ENCODE peak calls at places on chromosomes 11 and 22, in six cellular contexts. H, U, G, A, Y and J are unnamed samples.
A peak's percentile ranks its signal among the peaks of the same experiment; 100 is the strongest.

GRCh38 chr11:47591764-47592163 is 2.4 kb downstream of the C1QTNF4 start:
- DNase-seq in U (no peak), H (no peak), G (no peak), Y (no peak), A (no peak), J (no peak)

GRCh38 chr11:122850076-122850631 is 11.9 kb downstream of the CRTAM start:
- DNase-seq in U (peak; percentile 92), A (peak; percentile 70), Y (no peak), H (no peak), G (no peak), J (no peak)

GRCh38 chr11:94224078-94224477 is 80.3 kb upstream of the IZUMO1R start:
- DNase-seq in G (no peak), A (no peak), U (no peak), H (no peak), Y (no peak), J (no peak)

GRCh38 chr11:121321614-121322243 is 29.2 kb downstream of the SC5D start:
- DNase-seq in U (no peak), H (no peak), A (no peak), Y (no peak), G (peak; percentile 62), J (no peak)

GRCh38 chr22:17707526-17707925 is 66.7 kb downstream of the BID start:
- DNase-seq in H (no peak), G (no peak), U (peak; percentile 39), A (no peak), Y (no peak), J (no peak)

GRCh38 chr22:46972901-46973831 is 210.7 kb downstream of the TBC1D22A start:
- DNase-seq in G (no peak), Y (no peak), H (no peak), U (no peak), A (no peak), J (no peak)

GRCh38 chr11:94130589-94131362 is 2.1 kb downstream of the PANX1 start:
- DNase-seq in G (no peak), H (no peak), A (no peak), U (no peak), Y (no peak), J (no peak)

GRCh38 chr11:133894956-133895549 is 49.7 kb upstream of the SPATA19 start:
- DNase-seq in Y (no peak), A (no peak), U (no peak), G (no peak), H (peak; percentile 31), J (no peak)

GRCh38 chr11:92277871-92278270 is 53.3 kb downstream of the FAT3 start:
- DNase-seq in Y (no peak), H (no peak), A (no peak), U (no peak), G (no peak), J (no peak)

GRCh38 chr22:39534092-39534506 is 1.6 kb upstream of the RPS19BP1 start:
- DNase-seq in A (no peak), G (no peak), Y (no peak), H (no peak), U (no peak), J (no peak)

GRCh38 chr11:64056213-64056785 is 20.6 kb downstream of the FLRT1 start:
- DNase-seq in A (no peak), U (no peak), Y (no peak), H (no peak), G (no peak), J (no peak)

GRCh38 chr11:119368121-119369034 is 13.1 kb downstream of the USP2 start:
- DNase-seq in G (peak; percentile 95), U (peak; percentile 59), H (peak; percentile 72), A (no peak), Y (peak; percentile 86), J (no peak)

GRCh38 chr22:30720263-30720837 is 25.7 kb downstream of the OSBP2 start:
- DNase-seq in G (no peak), Y (no peak), U (no peak), A (no peak), H (no peak), J (no peak)

GRCh38 chr11:78417175-78417887 is at the start of gene GAB2:
- DNase-seq in H (peak; percentile 75), G (peak; percentile 65), U (no peak), A (no peak), Y (no peak), J (no peak)

GRCh38 chr11:16883179-16883578 is 131.0 kb downstream of the PLEKHA7 start:
- DNase-seq in U (no peak), H (no peak), A (no peak), G (no peak), Y (peak; percentile 42), J (no peak)

GRCh38 chr22:46362221-46362933 is 26.9 kb downstream of the TRMU start:
- DNase-seq in Y (no peak), U (no peak), H (no peak), G (no peak), A (no peak), J (no peak)

GRCh38 chr11:117827521-117828511 is 3.3 kb upstream of the FXYD2 start:
- DNase-seq in U (peak; percentile 26), A (no peak), G (peak; percentile 33), H (peak; percentile 51), Y (no peak), J (no peak)

GRCh38 chr11:1398506-1399235 is 8.9 kb downstream of the BRSK2 start:
- DNase-seq in Y (no peak), H (no peak), A (no peak), G (no peak), U (no peak), J (no peak)

GRCh38 chr11:43947003-43947500 is 4.6 kb downstream of the C11orf96 start:
- DNase-seq in U (no peak), H (peak; percentile 90), G (no peak), A (no peak), Y (no peak), J (no peak)

GRCh38 chr11:8911040-8911823 is at the start of gene AKIP1:
- DNase-seq in U (peak; percentile 90), Y (peak; percentile 95), G (peak; percentile 99), A (peak; percentile 85), H (peak; percentile 97), J (peak; percentile 70)

GRCh38 chr22:31038686-31039085 is 42.4 kb upstream of the SMTN start:
- DNase-seq in A (no peak), G (no peak), Y (no peak), H (no peak), U (no peak), J (no peak)

GRCh38 chr11:62664405-62665074 is 470 bp downstream of the C11orf98 start:
- DNase-seq in H (no peak), U (no peak), G (peak; percentile 66), A (peak; percentile 72), Y (peak; percentile 55), J (peak; percentile 23)

GRCh38 chr11:2813141-2813908 is 72.2 kb downstream of the CDKN1C start:
- DNase-seq in U (no peak), A (peak; percentile 23), Y (no peak), G (no peak), H (no peak), J (no peak)

GRCh38 chr11:14234446-14234845 is 124.5 kb downstream of the RRAS2 start:
- DNase-seq in G (no peak), A (no peak), Y (no peak), H (no peak), U (no peak), J (no peak)

GRCh38 chr22:24975813-24976341 is 23.4 kb downstream of the KIAA1671 start:
- DNase-seq in A (no peak), U (no peak), G (no peak), Y (no peak), H (peak; percentile 90), J (no peak)

GRCh38 chr11:116866774-116867455 is 29.5 kb upstream of the APOA1 start:
- DNase-seq in G (no peak), U (no peak), H (no peak), A (no peak), Y (no peak), J (no peak)

GRCh38 chr11:40882301-40882700 is 577.2 kb downstream of the LRRC4C start:
- DNase-seq in G (no peak), U (no peak), A (no peak), Y (no peak), H (no peak), J (no peak)

GRCh38 chr11:20116825-20117224 is 43.5 kb downstream of the DBX1 start:
- DNase-seq in H (no peak), G (no peak), U (no peak), A (no peak), Y (no peak), J (no peak)

GRCh38 chr11:93905384-93905783 is 55.0 kb upstream of the VSTM5 start:
- DNase-seq in G (no peak), U (no peak), A (no peak), H (no peak), Y (peak; percentile 15), J (no peak)

GRCh38 chr11:57800444-57801184 is 39.0 kb downstream of the CTNND1 start:
- DNase-seq in A (no peak), H (no peak), G (peak; percentile 89), U (peak; percentile 81), Y (peak; percentile 86), J (no peak)

GRCh38 chr11:62839050-62840015 is at the start of gene WDR74:
- DNase-seq in Y (peak; percentile 92), G (peak; percentile 87), A (peak; percentile 90), U (peak; percentile 77), H (peak; percentile 93), J (peak; percentile 89)